ENCODE peak calls at places on chromosome 11, in five cellular contexts. M is NT2/D1, Q is Peyer's patch, E is sigmoid colon, D is AG04450. A is an unnamed sample. For H3K9me3, the result is how much of the 10 kb centered on the place peaks cover.

GRCh38 chr11:3902441-3902840 is 47.0 kb downstream of the STIM1 start:
- DNase-seq in M (no peak), E (no peak), D (no peak), Q (no peak), A (no peak)

GRCh38 chr11:83922318-83922717 is 636.2 kb upstream of the CCDC90B start:
- DNase-seq in M (no peak), D (no peak), Q (no peak), E (no peak), A (no peak)

GRCh38 chr11:35211952-35212351 is 73.0 kb downstream of the CD44 start:
- DNase-seq in M (no peak), E (no peak), Q (no peak), D (no peak), A (no peak)

GRCh38 chr11:76132268-76132667 is 74.0 kb downstream of the WNT11 start:
- DNase-seq in Q (no peak), E (no peak), M (no peak), D (no peak), A (no peak)

GRCh38 chr11:126051117-126051516 is 11.5 kb downstream of the CDON start:
- DNase-seq in Q (no peak), D (no peak), E (no peak), M (no peak), A (no peak)

GRCh38 chr11:58786693-58787092 is 55.0 kb upstream of the GLYAT start:
- DNase-seq in M (no peak), D (no peak), E (no peak), Q (no peak), A (no peak)

GRCh38 chr11:111367411-111368284 is 11.4 kb downstream of the POU2AF1 start:
- DNase-seq in M (no peak), E (no peak), D (no peak), Q (peak), A (no peak)

GRCh38 chr11:116192509-116193206 is 580.1 kb downstream of the BUD13 start:
- DNase-seq in M (no peak), D (no peak), Q (no peak), E (no peak), A (no peak)

GRCh38 chr11:85918910-85919794 is 64.0 kb downstream of the CCDC83 start:
- DNase-seq in Q (no peak), E (no peak), D (no peak), M (no peak), A (no peak)

GRCh38 chr11:87290304-87290922 is 252.7 kb downstream of the TMEM135 start:
- DNase-seq in E (no peak), Q (no peak), D (peak), M (peak), A (no peak)

GRCh38 chr11:3956038-3956437 is 100.6 kb downstream of the STIM1 start:
- DNase-seq in E (no peak), Q (no peak), D (no peak), M (no peak), A (no peak)

GRCh38 chr11:122486793-122487495 is 168.6 kb upstream of the UBASH3B start:
- DNase-seq in D (no peak), M (peak), Q (no peak), E (no peak), A (no peak)

GRCh38 chr11:128412847-128413791 is 174.2 kb downstream of the ETS1 start:
- DNase-seq in Q (no peak), E (no peak), M (no peak), D (no peak), A (no peak)

GRCh38 chr11:795638-796564 is 2.2 kb downstream of the SLC25A22 start:
- DNase-seq in M (no peak), E (peak), Q (peak), D (peak), A (peak)

GRCh38 chr11:33622231-33622630 is 78.4 kb downstream of the C11orf91 start:
- DNase-seq in E (no peak), D (no peak), M (no peak), Q (no peak), A (no peak)

GRCh38 chr11:116547571-116547970 is 225.2 kb downstream of the BUD13 start:
- DNase-seq in E (peak), D (no peak), M (no peak), Q (no peak), A (no peak)

GRCh38 chr11:59557940-59558643 is 46.8 kb downstream of the OR4D9 start:
- DNase-seq in D (no peak), Q (no peak), M (no peak), E (no peak), A (no peak)

GRCh38 chr11:78786086-78786485 is 211.4 kb upstream of the NARS2 start:
- DNase-seq in D (no peak), E (no peak), M (no peak), Q (no peak), A (no peak)

GRCh38 chr11:38159038-38159437 is 1561.0 kb upstream of the RAG2 start:
- DNase-seq in M (no peak), E (no peak), D (no peak), Q (no peak), A (no peak)

GRCh38 chr11:38163526-38163925 is 1565.5 kb upstream of the RAG2 start:
- DNase-seq in Q (no peak), M (no peak), E (no peak), D (no peak), A (no peak)

GRCh38 chr11:38156495-38157146 is 1558.6 kb upstream of the RAG2 start:
- DNase-seq in E (no peak), Q (no peak), D (no peak), M (no peak), A (no peak)

DNA sequence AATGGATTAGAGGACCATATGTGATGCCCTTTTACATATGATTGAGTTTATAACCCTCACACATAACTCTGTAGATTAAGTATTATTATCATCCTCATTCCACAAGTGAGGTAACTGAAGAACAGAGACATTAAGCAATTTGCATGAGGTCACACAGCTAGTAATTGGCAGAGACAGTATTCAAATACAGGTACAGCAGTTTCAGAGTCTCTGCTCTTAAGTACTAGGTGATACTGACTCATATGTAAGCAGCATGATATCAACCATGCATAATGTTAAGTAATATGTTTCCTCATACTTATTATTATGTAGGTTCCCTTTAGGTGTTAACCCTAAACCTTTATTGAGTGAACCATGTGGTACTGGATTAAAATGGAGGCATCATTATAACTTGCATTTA is 1562.4 kb upstream of the RAG2 start:
- DNase-seq in Q (no peak), E (no peak), M (no peak), D (no peak), A (no peak)
- H3K9me3 ChIP-seq in Q (under half), E (under half), M (under half), D (under half), A (under half)

DNA sequence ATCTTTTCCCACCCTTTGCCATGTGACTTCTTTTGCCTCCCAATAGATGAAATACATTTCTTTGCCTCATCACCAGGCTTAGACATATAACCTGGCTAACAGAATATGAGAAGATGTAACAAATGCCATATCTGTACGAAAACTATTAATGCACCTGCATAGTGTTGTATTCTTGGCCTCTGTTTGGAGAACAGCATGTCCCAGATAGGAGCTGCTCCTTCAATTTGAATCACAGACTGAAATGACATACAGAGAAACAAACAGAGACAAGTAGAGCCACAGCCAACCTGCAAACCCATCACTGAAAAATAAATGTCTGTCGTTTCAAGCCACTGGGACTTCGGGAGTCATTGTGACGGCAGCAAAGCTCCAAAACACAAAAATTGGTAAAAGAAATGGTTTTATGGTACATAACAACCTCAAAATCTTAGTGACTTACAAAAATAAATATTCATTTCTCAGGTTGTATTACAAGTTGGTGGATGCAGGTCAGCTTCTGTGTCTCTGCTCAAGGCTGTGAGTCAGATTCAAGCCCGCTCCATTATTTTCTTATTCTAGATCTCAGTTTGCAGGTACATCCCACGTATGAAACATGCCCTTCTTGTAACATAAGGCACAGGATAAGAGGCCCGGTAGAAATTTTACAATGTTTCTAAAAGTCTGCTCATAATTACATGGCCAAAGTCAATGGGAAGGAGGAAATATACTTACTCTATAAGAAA is 171.3 kb upstream of the SOX6 start:
- DNase-seq in Q (no peak), M (no peak), D (no peak), E (no peak), A (no peak)
- H3K4me3 ChIP-seq in Q (no peak), M (no peak), D (no peak), E (no peak), A (no peak)

DNA sequence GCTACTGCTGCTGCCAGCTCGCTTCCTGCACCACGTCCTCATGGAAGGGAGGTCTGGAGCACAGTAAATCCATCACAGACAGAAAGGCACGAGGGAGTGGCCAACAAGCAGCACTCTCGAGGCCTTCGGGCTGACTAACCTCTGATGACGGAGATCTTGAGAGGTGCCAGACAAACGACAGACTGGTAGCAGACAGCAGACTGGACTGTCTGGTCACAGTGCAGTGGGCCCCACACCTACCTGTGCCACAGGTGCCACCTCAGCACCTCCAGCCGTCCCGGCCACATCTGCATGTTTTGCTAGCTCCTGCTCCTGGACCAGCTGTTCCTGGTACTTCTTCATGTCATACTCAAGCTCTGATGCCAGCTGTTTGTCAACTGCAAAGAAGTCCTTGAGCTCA is 64.1 kb downstream of the NCAPD3 start:
- DNase-seq in D (no peak), E (no peak), M (no peak), Q (no peak), A (no peak)
- H3K9me3 ChIP-seq in D (under half), E (under half), M (half or more), Q (under half), A (under half)

GRCh38 chr11:13011366-13012036 is 2.4 kb downstream of the RASSF10 start:
- DNase-seq in E (no peak), Q (no peak), M (no peak), D (no peak), A (no peak)
- H3K4me3 ChIP-seq in E (no peak), Q (no peak), M (no peak), D (no peak), A (peak)

GRCh38 chr11:2630679-2631078 is 69.1 kb downstream of the KCNQ1OT1 start:
- DNase-seq in M (no peak), E (no peak), D (no peak), Q (no peak), A (no peak)
- H3K9me3 ChIP-seq in M (under half), E (under half), D (under half), Q (under half), A (under half)

GRCh38 chr11:5621580-5621979 is 3.2 kb upstream of the TRIM34 start:
- DNase-seq in E (no peak), Q (no peak), D (no peak), M (no peak), A (no peak)
- H3K4me3 ChIP-seq in E (no peak), Q (no peak), D (no peak), M (no peak), A (no peak)

DNA sequence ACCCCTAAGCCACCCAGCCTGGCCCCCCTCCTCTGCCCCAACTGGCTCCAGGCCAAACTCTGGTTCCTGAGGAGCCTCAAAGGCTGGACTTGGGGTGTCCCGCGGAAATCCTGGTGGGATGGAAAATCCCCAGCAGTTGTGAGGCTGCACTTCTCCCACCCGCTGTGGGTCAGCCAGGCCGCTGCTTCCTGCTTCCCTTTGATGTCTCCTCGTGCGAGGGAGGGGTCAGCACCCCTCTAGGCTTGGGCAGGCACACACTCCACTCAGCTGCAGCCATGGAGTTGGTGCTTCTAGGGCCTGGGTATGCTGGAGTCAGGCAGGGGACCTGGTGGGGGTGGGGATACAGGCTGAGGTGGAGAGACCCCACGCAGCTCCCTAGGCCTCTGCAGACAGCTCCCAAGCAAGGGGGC is 12.0 kb downstream of the KCNQ1OT1 start:
- DNase-seq in Q (peak), M (no peak), E (peak), D (no peak), A (no peak)
- H3K9me3 ChIP-seq in Q (under half), M (under half), E (under half), D (under half), A (under half)

GRCh38 chr11:27234043-27234668 is 128.9 kb downstream of the CCDC34 start:
- DNase-seq in Q (peak), M (no peak), E (peak), D (peak), A (no peak)
- H3K4me3 ChIP-seq in Q (no peak), M (no peak), E (no peak), D (no peak), A (no peak)

DNA sequence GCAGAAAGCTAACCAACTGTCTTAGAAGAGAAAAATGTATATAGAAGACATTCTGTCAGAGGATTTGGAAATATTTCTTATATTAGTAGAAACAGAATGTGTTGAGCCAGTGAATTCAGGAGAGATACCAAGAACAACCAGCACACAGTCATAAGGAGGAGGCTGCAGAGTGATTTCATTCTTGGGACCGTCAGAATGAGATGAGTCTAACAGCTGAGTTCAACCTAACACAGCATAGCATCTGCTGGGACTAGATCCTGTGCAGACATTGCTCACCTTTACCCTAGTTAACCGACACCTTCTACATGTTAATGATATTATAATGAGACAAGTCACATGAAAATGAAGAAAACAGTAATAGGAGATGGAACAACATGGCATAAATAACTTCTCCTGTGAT is 85.5 kb downstream of the XRRA1 start:
- DNase-seq in Q (no peak), D (no peak), E (no peak), M (no peak), A (no peak)
- H3K9me3 ChIP-seq in Q (under half), D (under half), E (under half), M (half or more), A (under half)

GRCh38 chr11:62710001-62710345 is 2.5 kb downstream of the GNG3 start:
- DNase-seq in M (no peak), Q (peak), E (peak), D (no peak), A (no peak)

GRCh38 chr11:62706841-62707240 is 383 bp downstream of the BSCL2 start:
- DNase-seq in D (no peak), E (peak), Q (no peak), M (no peak), A (no peak)

GRCh38 chr11:62707277-62707771 is at the start of the genes BSCL2 and GNG3:
- DNase-seq in E (no peak), D (no peak), Q (no peak), M (peak), A (no peak)

GRCh38 chr11:62708423-62709261 is 1.2 kb downstream of the GNG3 start:
- DNase-seq in Q (peak), M (no peak), E (peak), D (no peak), A (no peak)

GRCh38 chr11:62709262-62710000 is 2.0 kb downstream of the GNG3 start:
- DNase-seq in Q (peak), D (peak), E (peak), M (peak), A (peak)
- H3K4me3 ChIP-seq in Q (peak), D (peak), E (peak), M (peak), A (peak)